ENCODE peak calls at places on chromosomes 6 and 20, in four cellular contexts. H, R, T and D are unnamed samples.

GRCh38 chr6:23339268-23339667 is 769.9 kb downstream of the HDGFL1 start:
- DNase-seq in H (no peak), R (no peak), T (no peak), D (no peak)

GRCh38 chr20:20491110-20491783 is 123.3 kb downstream of the INSM1 start:
- DNase-seq in H (no peak), R (no peak), T (peak; percentile 7), D (peak; percentile 31)

GRCh38 chr20:52060794-52061714 is 130.5 kb downstream of the ZFP64 start:
- DNase-seq in H (no peak), R (no peak), T (peak; percentile 84), D (peak; percentile 19)

GRCh38 chr20:63070301-63070625 is 63.5 kb upstream of the BHLHE23 start:
- DNase-seq in H (no peak), R (no peak), T (no peak), D (no peak)

GRCh38 chr6:87697581-87698552 is 4.2 kb downstream of the AKIRIN2 start:
- DNase-seq in H (no peak), R (peak; percentile 45), T (peak; percentile 89), D (peak; percentile 99)

GRCh38 chr20:16530201-16530681 is 43.0 kb downstream of the KIF16B start:
- DNase-seq in H (no peak), R (no peak), T (peak; percentile 6), D (peak; percentile 58)

GRCh38 chr20:57474816-57475215 is 50.1 kb downstream of the CTCFL start:
- DNase-seq in H (no peak), R (no peak), T (no peak), D (no peak)

GRCh38 chr20:17966432-17967312 is 1.9 kb downstream of the SNX5 start:
- DNase-seq in H (no peak), R (no peak), T (peak; percentile 61), D (peak; percentile 60)

GRCh38 chr6:136411028-136411329 is 121.3 kb upstream of the BCLAF1 start:
- DNase-seq in H (no peak), R (no peak), T (no peak), D (no peak)

GRCh38 chr6:111012143-111012452 is 30.3 kb downstream of the RPF2 start:
- DNase-seq in H (no peak), R (no peak), T (no peak), D (no peak)

GRCh38 chr6:69894578-69895347 is 28.4 kb downstream of the COL19A1 start:
- DNase-seq in H (no peak), R (peak; percentile 72), T (no peak), D (peak; percentile 83)

GRCh38 chr20:44738779-44739477 is 6.7 kb upstream of the KCNK15 start:
- DNase-seq in H (no peak), R (peak; percentile 48), T (peak; percentile 86), D (peak; percentile 48)

GRCh38 chr20:63074631-63075030 is 67.9 kb upstream of the BHLHE23 start:
- DNase-seq in H (no peak), R (no peak), T (no peak), D (no peak)

GRCh38 chr20:18739785-18740184 is 73.8 kb upstream of the SCP2D1 start:
- DNase-seq in H (no peak), R (no peak), T (no peak), D (peak; percentile 86)

GRCh38 chr6:53770690-53771320 is 24.0 kb upstream of the LRRC1 start:
- DNase-seq in H (no peak), R (peak; percentile 23), T (no peak), D (no peak)

GRCh38 chr20:38961530-38962043 is 557 bp upstream of the DHX35 start:
- DNase-seq in H (no peak), R (peak; percentile 11), T (no peak), D (no peak)